ENCODE peak calls at places on chromosomes 7 and 10, in six cellular contexts. R is AG09309; L is astrocyte of the spinal cord; I is germinal center; N is Calu3; Z is activated CD4-positive, alpha-beta T cell treated with anti-CD3 and anti-CD28 coated beads, Interleukin-2, amount 50 U/mL, for 1 hour. D is an unnamed sample.

GRCh38 chr10:690227-691161 is 1.0 kb upstream of the DIP2C start:
- DNase-seq in L (no peak), I (no peak), Z (no peak), N (no peak), R (no peak), D (no peak)

GRCh38 chr10:123530166-123530870 is 135.8 kb upstream of the GPR26 start:
- DNase-seq in L (no peak), N (peak; percentile 3), Z (no peak), R (no peak), I (no peak), D (no peak)

GRCh38 chr7:137878333-137878961 is 31.7 kb upstream of the DGKI start:
- DNase-seq in R (no peak), Z (no peak), L (peak; percentile 70), I (no peak), N (no peak), D (no peak)

GRCh38 chr7:138886501-138886917 is 88.5 kb upstream of the ATP6V0A4 start:
- DNase-seq in L (peak; percentile 74), N (peak; percentile 59), R (no peak), I (peak; percentile 68), Z (no peak), D (peak; percentile 60)

GRCh38 chr10:80161321-80162084 is 29.0 kb downstream of the PLAC9 start:
- DNase-seq in L (no peak), I (no peak), Z (no peak), R (no peak), N (no peak), D (no peak)

GRCh38 chr7:118082506-118082905 is 101.5 kb upstream of the LSM8 start:
- DNase-seq in N (no peak), Z (no peak), I (no peak), R (no peak), L (peak; percentile 31), D (no peak)

GRCh38 chr7:27190284-27190748 is 5.3 kb upstream of the HOXA11 start:
- DNase-seq in R (no peak), N (no peak), Z (no peak), I (no peak), L (no peak), D (no peak)

GRCh38 chr7:133703547-133703946 is 423.6 kb upstream of the LRGUK start:
- DNase-seq in Z (no peak), I (no peak), R (peak; percentile 43), N (no peak), L (peak; percentile 85), D (no peak)

GRCh38 chr10:9331583-9332008 is 1277.1 kb downstream of the GATA3 start:
- DNase-seq in R (peak; percentile 33), I (peak; percentile 50), N (no peak), L (peak; percentile 65), Z (no peak), D (no peak)

GRCh38 chr7:129853661-129854268 is 99.0 kb downstream of the UBE2H start:
- DNase-seq in N (peak; percentile 22), I (no peak), R (peak; percentile 35), L (peak; percentile 36), Z (no peak), D (no peak)

GRCh38 chr10:89390875-89391576 is 1.4 kb upstream of the IFIT1 start:
- DNase-seq in Z (no peak), N (no peak), L (no peak), R (no peak), I (no peak), D (no peak)

GRCh38 chr10:106652279-106652678 is 512.2 kb downstream of the SORCS1 start:
- DNase-seq in I (no peak), N (no peak), R (no peak), L (no peak), Z (no peak), D (no peak)

GRCh38 chr10:67471022-67471421 is 225.0 kb downstream of the CTNNA3 start:
- DNase-seq in R (no peak), L (no peak), N (no peak), I (no peak), Z (no peak), D (no peak)

GRCh38 chr7:117737882-117738281 is 135.4 kb downstream of the CTTNBP2 start:
- DNase-seq in Z (no peak), N (no peak), R (no peak), I (no peak), L (no peak), D (no peak)

GRCh38 chr10:86968271-86968993 is at the start of gene ADIRF:
- DNase-seq in Z (peak; percentile 16), I (peak; percentile 1), R (no peak), L (no peak), N (no peak), D (no peak)

GRCh38 chr7:129677796-129678195 is 66.3 kb downstream of the NRF1 start:
- DNase-seq in R (no peak), I (no peak), Z (no peak), N (no peak), L (no peak), D (no peak)

GRCh38 chr7:65981965-65982792 is at the start of gene GUSB:
- DNase-seq in R (peak; percentile 21), Z (peak; percentile 88), L (peak; percentile 87), N (peak; percentile 88), I (peak; percentile 92), D (peak; percentile 92)

GRCh38 chr10:71158902-71159301 is 53.5 kb upstream of the UNC5B start:
- DNase-seq in L (no peak), N (no peak), R (no peak), Z (no peak), I (no peak), D (no peak)

GRCh38 chr7:34373940-34374339 is 284.1 kb upstream of the NPSR1 start:
- DNase-seq in L (no peak), R (peak; percentile 20), Z (no peak), N (no peak), I (no peak), D (no peak)

D was measured in effector memory CD8-positive, alpha-beta T cell.